ENCODE peak calls at places on chromosomes 5 and 9, in five cellular contexts. One of them, this sample, is unnamed.

GRCh38 chr5:2193142-2193922 is 310.6 kb upstream of the IRX4 start:
- DNase-seq in mesendoderm: no peak
- DNase-seq in IMR-90: no peak
- DNase-seq in mesenchymal stem cell: no peak
- DNase-seq in H1: peak
- DNase-seq in this sample: no peak

GRCh38 chr5:180377556-180378197 is 24.5 kb upstream of the GFPT2 start:
- DNase-seq in mesendoderm: peak
- DNase-seq in IMR-90: no peak
- DNase-seq in mesenchymal stem cell: no peak
- DNase-seq in H1: no peak
- DNase-seq in this sample: no peak

GRCh38 chr9:71663931-71664459 is 104.3 kb downstream of the CEMIP2 start:
- DNase-seq in mesendoderm: peak
- DNase-seq in IMR-90: no peak
- DNase-seq in mesenchymal stem cell: peak
- DNase-seq in H1: no peak
- DNase-seq in this sample: peak

GRCh38 chr5:23627976-23628375 is 120.6 kb downstream of the PRDM9 start:
- DNase-seq in mesendoderm: no peak
- DNase-seq in IMR-90: no peak
- DNase-seq in mesenchymal stem cell: no peak
- DNase-seq in H1: no peak
- DNase-seq in this sample: no peak

GRCh38 chr9:73152953-73153352 is 1.3 kb downstream of the ANXA1 start:
- DNase-seq in mesendoderm: no peak
- DNase-seq in IMR-90: no peak
- DNase-seq in mesenchymal stem cell: peak
- DNase-seq in H1: no peak
- DNase-seq in this sample: no peak

GRCh38 chr5:150665044-150665443 is 4.0 kb downstream of the MYOZ3 start:
- DNase-seq in mesendoderm: no peak
- DNase-seq in IMR-90: peak
- DNase-seq in mesenchymal stem cell: no peak
- DNase-seq in H1: no peak
- DNase-seq in this sample: no peak

GRCh38 chr5:91651704-91652103 is 268.6 kb upstream of the ARRDC3 start:
- DNase-seq in mesendoderm: no peak
- DNase-seq in IMR-90: no peak
- DNase-seq in mesenchymal stem cell: no peak
- DNase-seq in H1: no peak
- DNase-seq in this sample: no peak

GRCh38 chr9:104881991-104882555 is 45.9 kb downstream of the ABCA1 start:
- DNase-seq in mesendoderm: no peak
- DNase-seq in IMR-90: no peak
- DNase-seq in mesenchymal stem cell: no peak
- DNase-seq in H1: no peak
- DNase-seq in this sample: no peak

GRCh38 chr5:131419877-131420276 is 156.0 kb downstream of the CDC42SE2 start:
- DNase-seq in mesendoderm: no peak
- DNase-seq in IMR-90: no peak
- DNase-seq in mesenchymal stem cell: no peak
- DNase-seq in H1: no peak
- DNase-seq in this sample: no peak

GRCh38 chr5:17216974-17217325 is 481 bp upstream of the BASP1 start:
- DNase-seq in mesendoderm: peak
- DNase-seq in IMR-90: peak
- DNase-seq in mesenchymal stem cell: peak
- DNase-seq in H1: no peak
- DNase-seq in this sample: peak

GRCh38 chr5:141172381-141173204 is at the start of gene PCDHB7:
- DNase-seq in mesendoderm: peak
- DNase-seq in IMR-90: peak
- DNase-seq in mesenchymal stem cell: peak
- DNase-seq in H1: no peak
- DNase-seq in this sample: no peak

DNA sequence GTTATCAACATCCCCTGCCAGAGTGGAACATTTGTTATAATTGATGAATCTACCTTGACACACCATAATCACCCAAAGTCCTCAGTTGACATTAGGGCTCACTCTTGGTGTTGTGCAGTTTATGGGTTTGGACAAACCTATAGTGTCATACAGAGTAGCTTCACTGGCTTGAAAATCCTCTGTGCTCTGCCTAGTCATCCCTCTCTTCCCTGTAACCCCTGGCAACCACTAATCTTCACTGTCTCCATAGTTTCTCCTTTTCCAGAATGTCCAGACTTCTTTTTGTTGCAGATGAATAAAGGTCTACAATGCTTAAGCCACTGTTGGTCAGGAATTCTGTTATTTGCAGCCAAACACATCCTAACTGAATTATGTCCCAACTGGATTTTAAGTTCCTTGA is 22.5 kb upstream of the SUB1 start:
- DNase-seq in mesendoderm: no peak
- DNase-seq in IMR-90: peak
- DNase-seq in mesenchymal stem cell: no peak
- DNase-seq in H1: no peak
- DNase-seq in this sample: peak
- H3K4ac ChIP-seq in mesendoderm: no peak
- H3K4ac ChIP-seq in IMR-90: no peak
- H3K4ac ChIP-seq in mesenchymal stem cell: no peak
- H3K4ac ChIP-seq in H1: no peak
- H3K4ac ChIP-seq in this sample: no peak

GRCh38 chr9:127700140-127700539 is 6.6 kb upstream of the CFAP157 start:
- DNase-seq in mesendoderm: no peak
- DNase-seq in IMR-90: no peak
- DNase-seq in mesenchymal stem cell: no peak
- DNase-seq in H1: no peak
- DNase-seq in this sample: no peak

GRCh38 chr9:127697575-127697974 is 9.2 kb upstream of the CFAP157 start:
- DNase-seq in mesendoderm: no peak
- DNase-seq in IMR-90: no peak
- DNase-seq in mesenchymal stem cell: no peak
- DNase-seq in H1: no peak
- DNase-seq in this sample: no peak

GRCh38 chr9:127700594-127701255 is 6.1 kb upstream of the CFAP157 start:
- DNase-seq in mesendoderm: no peak
- DNase-seq in IMR-90: no peak
- DNase-seq in mesenchymal stem cell: no peak
- DNase-seq in H1: no peak
- DNase-seq in this sample: no peak

GRCh38 chr9:127698386-127698785 is 8.4 kb upstream of the CFAP157 start:
- DNase-seq in mesendoderm: no peak
- DNase-seq in IMR-90: no peak
- DNase-seq in mesenchymal stem cell: no peak
- DNase-seq in H1: no peak
- DNase-seq in this sample: no peak

GRCh38 chr9:127698985-127699670 is 7.7 kb upstream of the CFAP157 start:
- DNase-seq in mesendoderm: peak
- DNase-seq in IMR-90: peak
- DNase-seq in mesenchymal stem cell: peak
- DNase-seq in H1: peak
- DNase-seq in this sample: peak
- H3K4ac ChIP-seq in mesendoderm: no peak
- H3K4ac ChIP-seq in IMR-90: peak
- H3K4ac ChIP-seq in mesenchymal stem cell: peak
- H3K4ac ChIP-seq in H1: no peak
- H3K4ac ChIP-seq in this sample: no peak

GRCh38 chr9:121198512-121199042 is 3.1 kb downstream of the RAB14 start:
- DNase-seq in mesendoderm: no peak
- DNase-seq in IMR-90: no peak
- DNase-seq in mesenchymal stem cell: no peak
- DNase-seq in H1: no peak
- DNase-seq in this sample: no peak

GRCh38 chr9:121201738-121202533 is at the start of gene RAB14:
- DNase-seq in mesendoderm: peak
- DNase-seq in IMR-90: peak
- DNase-seq in mesenchymal stem cell: peak
- DNase-seq in H1: peak
- DNase-seq in this sample: peak

GRCh38 chr9:121200346-121200745 is 1.3 kb downstream of the RAB14 start:
- DNase-seq in mesendoderm: no peak
- DNase-seq in IMR-90: no peak
- DNase-seq in mesenchymal stem cell: no peak
- DNase-seq in H1: no peak
- DNase-seq in this sample: no peak

GRCh38 chr9:121201045-121201737 is 478 bp downstream of the RAB14 start:
- DNase-seq in mesendoderm: peak
- DNase-seq in IMR-90: no peak
- DNase-seq in mesenchymal stem cell: no peak
- DNase-seq in H1: peak
- DNase-seq in this sample: peak

DNA sequence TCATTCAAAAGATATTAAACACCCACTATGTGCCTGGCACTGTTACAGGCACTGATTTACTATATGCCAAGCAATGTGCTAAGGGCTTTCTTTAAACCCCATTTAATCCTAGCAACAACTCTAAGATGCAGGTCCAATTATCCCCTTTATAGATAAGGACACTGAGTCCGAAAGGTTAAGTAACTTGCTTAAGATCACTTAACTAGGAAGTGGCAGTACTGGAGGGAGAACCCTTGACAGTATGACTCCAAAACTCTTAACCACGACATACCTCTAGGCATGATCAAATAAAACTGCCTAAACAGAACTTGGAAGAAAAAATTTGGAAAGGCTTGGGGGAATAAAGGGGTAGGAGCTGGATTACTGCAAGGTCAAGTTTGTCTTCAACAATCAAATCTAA is 1.7 kb downstream of the RAB14 start:
- DNase-seq in mesendoderm: peak
- DNase-seq in IMR-90: peak
- DNase-seq in mesenchymal stem cell: peak
- DNase-seq in H1: no peak
- DNase-seq in this sample: no peak
- H3K4ac ChIP-seq in mesendoderm: no peak
- H3K4ac ChIP-seq in IMR-90: no peak
- H3K4ac ChIP-seq in mesenchymal stem cell: no peak
- H3K4ac ChIP-seq in H1: no peak
- H3K4ac ChIP-seq in this sample: no peak

GRCh38 chr5:109989161-109989560 is 299.4 kb downstream of the MAN2A1 start:
- DNase-seq in mesendoderm: no peak
- DNase-seq in IMR-90: no peak
- DNase-seq in mesenchymal stem cell: no peak
- DNase-seq in H1: no peak
- DNase-seq in this sample: no peak

GRCh38 chr5:109987355-109987754 is 297.6 kb downstream of the MAN2A1 start:
- DNase-seq in mesendoderm: no peak
- DNase-seq in IMR-90: no peak
- DNase-seq in mesenchymal stem cell: peak
- DNase-seq in H1: no peak
- DNase-seq in this sample: no peak

GRCh38 chr5:109989994-109990722 is 300.4 kb downstream of the MAN2A1 start:
- DNase-seq in mesendoderm: no peak
- DNase-seq in IMR-90: no peak
- DNase-seq in mesenchymal stem cell: no peak
- DNase-seq in H1: no peak
- DNase-seq in this sample: no peak

GRCh38 chr5:109986726-109987125 is 297.0 kb downstream of the MAN2A1 start:
- DNase-seq in mesendoderm: no peak
- DNase-seq in IMR-90: no peak
- DNase-seq in mesenchymal stem cell: no peak
- DNase-seq in H1: no peak
- DNase-seq in this sample: no peak

DNA sequence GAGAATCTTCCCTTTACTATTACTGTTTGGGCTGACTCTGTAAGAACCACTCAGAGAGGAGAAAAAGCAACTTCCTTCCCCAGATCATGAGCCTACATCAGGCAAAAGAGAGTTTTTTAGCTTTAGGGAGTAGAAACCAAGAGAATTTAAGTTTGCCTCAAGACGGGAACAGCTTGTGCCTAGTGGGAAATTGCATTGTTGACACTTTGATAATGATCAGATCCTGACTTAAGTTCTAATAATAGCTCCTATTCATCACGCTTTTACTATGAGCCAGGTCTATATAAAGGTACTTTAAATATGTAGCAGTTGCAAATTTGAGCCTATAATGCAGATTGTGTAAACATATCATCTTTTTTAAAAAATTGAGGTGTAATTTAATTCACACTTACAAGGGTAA is 298.2 kb downstream of the MAN2A1 start:
- DNase-seq in mesendoderm: no peak
- DNase-seq in IMR-90: no peak
- DNase-seq in mesenchymal stem cell: peak
- DNase-seq in H1: no peak
- DNase-seq in this sample: no peak
- H3K4ac ChIP-seq in mesendoderm: no peak
- H3K4ac ChIP-seq in IMR-90: no peak
- H3K4ac ChIP-seq in mesenchymal stem cell: no peak
- H3K4ac ChIP-seq in H1: no peak
- H3K4ac ChIP-seq in this sample: no peak

This sample was measured in neuronal stem cell.